ENCODE peak calls at places on chromosome 4, in seven cellular contexts. One of them, this sample, is unnamed.

GRCh38 chr4:184322328-184323025 is 104.8 kb upstream of the ENPP6 start:
- DNase-seq in lower leg skin: no peak
- DNase-seq in heart left ventricle: no peak
- DNase-seq in dorsolateral prefrontal cortex: no peak
- DNase-seq in GM10248: no peak
- DNase-seq in MCF 10A: no peak
- DNase-seq in neural progenitor cell: no peak
- DNase-seq in this sample: no peak

GRCh38 chr4:179695175-179695574 is 2252.9 kb upstream of the AGA start:
- DNase-seq in GM10248: no peak
- DNase-seq in heart left ventricle: no peak
- DNase-seq in MCF 10A: peak
- DNase-seq in dorsolateral prefrontal cortex: no peak
- DNase-seq in neural progenitor cell: no peak
- DNase-seq in lower leg skin: no peak
- DNase-seq in this sample: no peak

GRCh38 chr4:30471861-30472260 is 248.3 kb upstream of the PCDH7 start:
- DNase-seq in dorsolateral prefrontal cortex: no peak
- DNase-seq in heart left ventricle: no peak
- DNase-seq in lower leg skin: no peak
- DNase-seq in MCF 10A: no peak
- DNase-seq in GM10248: no peak
- DNase-seq in neural progenitor cell: no peak
- DNase-seq in this sample: no peak

GRCh38 chr4:127212701-127213100 is 420.1 kb upstream of the INTU start:
- DNase-seq in dorsolateral prefrontal cortex: no peak
- DNase-seq in heart left ventricle: no peak
- DNase-seq in MCF 10A: no peak
- DNase-seq in GM10248: no peak
- DNase-seq in lower leg skin: no peak
- DNase-seq in neural progenitor cell: no peak
- DNase-seq in this sample: no peak

GRCh38 chr4:89298160-89298559 is 9.4 kb downstream of the GPRIN3 start:
- DNase-seq in MCF 10A: no peak
- DNase-seq in heart left ventricle: no peak
- DNase-seq in dorsolateral prefrontal cortex: no peak
- DNase-seq in lower leg skin: no peak
- DNase-seq in neural progenitor cell: no peak
- DNase-seq in GM10248: no peak
- DNase-seq in this sample: no peak

GRCh38 chr4:99998062-99998880 is 48.2 kb upstream of the H2AZ1 start:
- DNase-seq in neural progenitor cell: peak
- DNase-seq in lower leg skin: no peak
- DNase-seq in dorsolateral prefrontal cortex: no peak
- DNase-seq in heart left ventricle: no peak
- DNase-seq in GM10248: peak
- DNase-seq in MCF 10A: peak
- DNase-seq in this sample: no peak

GRCh38 chr4:22897520-22898108 is 204.9 kb downstream of the GBA3 start:
- DNase-seq in neural progenitor cell: peak
- DNase-seq in GM10248: peak
- DNase-seq in dorsolateral prefrontal cortex: no peak
- DNase-seq in heart left ventricle: no peak
- DNase-seq in lower leg skin: no peak
- DNase-seq in MCF 10A: peak
- DNase-seq in this sample: no peak

GRCh38 chr4:77007358-77008230 is 58.0 kb downstream of the SEPTIN11 start:
- DNase-seq in dorsolateral prefrontal cortex: no peak
- DNase-seq in heart left ventricle: no peak
- DNase-seq in GM10248: peak
- DNase-seq in neural progenitor cell: no peak
- DNase-seq in lower leg skin: no peak
- DNase-seq in MCF 10A: peak
- DNase-seq in this sample: no peak

GRCh38 chr4:61335364-61335763 is 135.2 kb downstream of the ADGRL3 start:
- DNase-seq in neural progenitor cell: no peak
- DNase-seq in dorsolateral prefrontal cortex: no peak
- DNase-seq in heart left ventricle: no peak
- DNase-seq in lower leg skin: no peak
- DNase-seq in MCF 10A: no peak
- DNase-seq in GM10248: no peak
- DNase-seq in this sample: no peak

GRCh38 chr4:20299515-20299914 is 47.8 kb downstream of the SLIT2 start:
- DNase-seq in heart left ventricle: no peak
- DNase-seq in dorsolateral prefrontal cortex: no peak
- DNase-seq in lower leg skin: no peak
- DNase-seq in GM10248: no peak
- DNase-seq in neural progenitor cell: peak
- DNase-seq in MCF 10A: peak
- DNase-seq in this sample: no peak

GRCh38 chr4:14384824-14385223 is 617.5 kb upstream of the CPEB2 start:
- DNase-seq in heart left ventricle: no peak
- DNase-seq in neural progenitor cell: no peak
- DNase-seq in GM10248: no peak
- DNase-seq in MCF 10A: no peak
- DNase-seq in dorsolateral prefrontal cortex: no peak
- DNase-seq in lower leg skin: no peak
- DNase-seq in this sample: no peak

GRCh38 chr4:57018930-57019329 is 40.2 kb downstream of the POLR2B start:
- DNase-seq in neural progenitor cell: no peak
- DNase-seq in heart left ventricle: no peak
- DNase-seq in MCF 10A: no peak
- DNase-seq in lower leg skin: no peak
- DNase-seq in dorsolateral prefrontal cortex: no peak
- DNase-seq in GM10248: no peak
- DNase-seq in this sample: no peak
- TF ChIP-seq CTCF in neural progenitor cell: no peak
- TF ChIP-seq CTCF in heart left ventricle: peak
- TF ChIP-seq CTCF in MCF 10A: no peak
- TF ChIP-seq CTCF in lower leg skin: no peak
- TF ChIP-seq CTCF in dorsolateral prefrontal cortex: no peak
- TF ChIP-seq CTCF in GM10248: no peak
- TF ChIP-seq CTCF in this sample: no peak

GRCh38 chr4:170011921-170012628 is 14.1 kb downstream of the MFAP3L start:
- DNase-seq in dorsolateral prefrontal cortex: no peak
- DNase-seq in GM10248: no peak
- DNase-seq in neural progenitor cell: no peak
- DNase-seq in heart left ventricle: no peak
- DNase-seq in MCF 10A: no peak
- DNase-seq in lower leg skin: no peak
- DNase-seq in this sample: no peak
- TF ChIP-seq CTCF in dorsolateral prefrontal cortex: no peak
- TF ChIP-seq CTCF in GM10248: no peak
- TF ChIP-seq CTCF in neural progenitor cell: no peak
- TF ChIP-seq CTCF in heart left ventricle: no peak
- TF ChIP-seq CTCF in MCF 10A: no peak
- TF ChIP-seq CTCF in lower leg skin: no peak
- TF ChIP-seq CTCF in this sample: no peak

GRCh38 chr4:6909970-6910339 is 329 bp downstream of the TBC1D14 start:
- DNase-seq in GM10248: no peak
- DNase-seq in heart left ventricle: no peak
- DNase-seq in dorsolateral prefrontal cortex: no peak
- DNase-seq in lower leg skin: no peak
- DNase-seq in neural progenitor cell: peak
- DNase-seq in MCF 10A: no peak
- DNase-seq in this sample: no peak

GRCh38 chr4:6909113-6909969 is at the start of gene TBC1D14:
- DNase-seq in lower leg skin: peak
- DNase-seq in MCF 10A: peak
- DNase-seq in GM10248: peak
- DNase-seq in dorsolateral prefrontal cortex: peak
- DNase-seq in heart left ventricle: peak
- DNase-seq in neural progenitor cell: peak
- DNase-seq in this sample: no peak

GRCh38 chr4:6908397-6909112 is 1.1 kb upstream of the TBC1D14 start:
- DNase-seq in GM10248: no peak
- DNase-seq in neural progenitor cell: no peak
- DNase-seq in MCF 10A: no peak
- DNase-seq in lower leg skin: no peak
- DNase-seq in dorsolateral prefrontal cortex: no peak
- DNase-seq in heart left ventricle: no peak
- DNase-seq in this sample: no peak

GRCh38 chr4:6910960-6911874 is 1.6 kb downstream of the TBC1D14 start:
- DNase-seq in MCF 10A: no peak
- DNase-seq in neural progenitor cell: no peak
- DNase-seq in GM10248: no peak
- DNase-seq in heart left ventricle: no peak
- DNase-seq in dorsolateral prefrontal cortex: no peak
- DNase-seq in lower leg skin: no peak
- DNase-seq in this sample: no peak

DNA sequence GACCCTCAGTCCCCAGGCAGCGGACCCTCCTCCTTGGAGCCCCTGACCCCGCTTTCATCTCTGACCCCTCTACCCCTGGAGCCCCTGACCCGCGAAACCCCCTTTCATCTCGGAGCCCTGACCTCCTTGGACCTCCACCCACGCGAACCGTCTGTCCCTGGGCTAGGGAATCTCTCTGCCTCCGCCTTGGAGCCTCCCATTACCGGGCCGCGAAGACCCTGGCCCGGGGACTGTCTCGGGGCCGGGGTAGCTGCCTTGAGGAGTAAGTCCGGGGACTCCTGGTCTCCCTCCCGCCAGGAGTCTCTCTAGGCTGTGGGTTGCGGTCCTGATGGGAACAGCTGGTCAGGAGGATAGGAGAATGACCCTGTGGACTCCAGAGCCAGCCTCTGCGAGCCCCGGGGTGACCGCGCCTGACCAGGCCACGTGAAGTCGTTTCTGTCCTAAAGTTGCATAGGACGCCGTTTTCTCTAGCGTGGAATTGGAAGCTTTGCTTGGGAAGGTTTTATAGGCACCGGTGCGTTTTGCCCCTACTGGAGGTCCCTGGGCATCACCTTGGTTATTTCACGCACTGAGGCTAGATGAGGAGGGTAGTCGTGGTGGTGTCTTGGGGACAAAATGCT is 824 bp downstream of the TBC1D14 start:
- DNase-seq in GM10248: no peak
- DNase-seq in neural progenitor cell: peak
- DNase-seq in MCF 10A: no peak
- DNase-seq in dorsolateral prefrontal cortex: no peak
- DNase-seq in lower leg skin: no peak
- DNase-seq in heart left ventricle: no peak
- DNase-seq in this sample: no peak
- TF ChIP-seq CTCF in GM10248: no peak
- TF ChIP-seq CTCF in neural progenitor cell: peak
- TF ChIP-seq CTCF in MCF 10A: no peak
- TF ChIP-seq CTCF in dorsolateral prefrontal cortex: no peak
- TF ChIP-seq CTCF in lower leg skin: no peak
- TF ChIP-seq CTCF in heart left ventricle: no peak
- TF ChIP-seq CTCF in this sample: peak

DNA sequence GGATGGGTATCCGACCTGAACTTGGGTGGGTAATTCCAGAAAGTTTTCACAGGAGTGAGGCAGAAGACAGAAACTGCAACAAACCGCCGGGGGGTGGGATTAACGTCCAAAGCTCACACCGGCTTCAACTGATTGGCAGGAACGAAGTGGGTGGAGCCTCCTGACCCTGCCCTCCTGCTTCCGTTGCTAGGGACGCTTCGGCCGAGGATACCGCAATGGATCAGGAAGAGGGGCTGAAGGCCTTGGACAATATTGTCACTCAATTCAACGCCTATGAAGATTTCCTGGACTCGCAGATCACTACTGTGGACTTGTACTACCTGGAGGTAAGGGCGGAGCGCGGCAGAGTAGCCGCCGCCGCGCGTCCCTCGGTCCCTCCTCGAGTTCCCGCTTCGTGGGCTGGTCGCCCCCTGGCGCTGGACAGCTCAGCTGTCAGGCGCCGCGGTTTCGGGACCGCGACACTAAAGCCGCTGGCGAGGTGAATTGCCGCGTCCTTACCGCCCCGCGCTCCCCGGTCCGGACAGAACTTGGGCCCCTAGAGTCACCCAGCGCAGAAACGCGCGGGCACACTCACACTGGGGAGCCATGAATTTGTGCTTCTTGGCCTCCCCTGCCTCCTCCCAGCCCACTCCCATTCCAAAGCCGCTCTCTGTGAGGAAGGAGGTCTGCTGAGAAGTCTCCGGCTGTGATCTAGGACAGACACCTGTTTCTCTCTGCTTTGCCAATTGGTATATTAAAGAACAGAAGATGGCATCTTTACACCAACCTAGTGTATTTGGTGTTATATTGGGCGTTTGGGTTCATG is at the start of gene CFAP299:
- DNase-seq in heart left ventricle: peak
- DNase-seq in MCF 10A: peak
- DNase-seq in GM10248: peak
- DNase-seq in neural progenitor cell: peak
- DNase-seq in dorsolateral prefrontal cortex: peak
- DNase-seq in lower leg skin: peak
- DNase-seq in this sample: peak
- TF ChIP-seq CTCF in heart left ventricle: peak
- TF ChIP-seq CTCF in MCF 10A: peak
- TF ChIP-seq CTCF in GM10248: peak
- TF ChIP-seq CTCF in neural progenitor cell: peak
- TF ChIP-seq CTCF in dorsolateral prefrontal cortex: no peak
- TF ChIP-seq CTCF in lower leg skin: no peak
- TF ChIP-seq CTCF in this sample: peak

DNA sequence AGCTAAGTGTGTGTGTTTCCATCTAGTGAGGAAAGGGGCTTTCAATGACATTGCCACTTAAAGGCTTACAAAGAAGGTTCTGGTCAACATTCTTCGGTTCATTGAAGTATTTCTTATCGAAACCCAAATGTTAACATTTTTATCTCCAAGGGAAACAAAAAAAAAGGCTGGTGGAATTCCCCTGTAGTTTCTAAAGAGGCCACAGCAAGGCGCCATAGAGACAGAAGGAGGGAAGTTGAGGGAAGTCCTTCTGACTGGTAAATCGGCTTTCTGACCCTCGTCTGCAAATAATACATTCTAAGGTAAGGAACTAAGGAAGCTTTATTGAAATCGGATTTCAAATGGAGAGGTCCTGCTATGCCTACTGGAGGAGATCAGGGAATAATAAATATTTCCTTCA is 1.7 kb upstream of the ZFP42 start:
- DNase-seq in GM10248: no peak
- DNase-seq in heart left ventricle: no peak
- DNase-seq in dorsolateral prefrontal cortex: no peak
- DNase-seq in lower leg skin: no peak
- DNase-seq in MCF 10A: peak
- DNase-seq in neural progenitor cell: peak
- DNase-seq in this sample: no peak
- TF ChIP-seq CTCF in GM10248: no peak
- TF ChIP-seq CTCF in heart left ventricle: no peak
- TF ChIP-seq CTCF in dorsolateral prefrontal cortex: no peak
- TF ChIP-seq CTCF in lower leg skin: no peak
- TF ChIP-seq CTCF in MCF 10A: peak
- TF ChIP-seq CTCF in neural progenitor cell: peak
- TF ChIP-seq CTCF in this sample: no peak

DNA sequence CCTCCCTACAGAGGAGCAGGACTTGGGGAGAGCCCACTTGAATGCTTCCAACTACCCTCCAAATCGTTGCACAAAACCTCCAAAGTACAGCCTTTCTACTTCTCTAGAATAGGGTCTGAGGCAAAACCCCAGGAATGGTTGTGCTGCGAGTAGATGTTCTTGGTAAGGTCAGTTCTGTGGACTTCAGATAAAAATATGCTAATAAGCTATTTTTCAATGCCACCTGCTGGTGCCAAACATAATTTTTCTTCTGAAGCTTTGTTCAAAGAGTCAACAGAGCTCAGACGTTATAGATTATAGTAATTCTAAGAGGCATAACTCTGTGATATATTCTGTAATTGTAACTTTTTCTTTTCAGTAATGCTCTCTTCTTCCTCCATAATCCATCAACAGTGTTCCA is 425.7 kb downstream of the GPAT3 start:
- DNase-seq in GM10248: no peak
- DNase-seq in neural progenitor cell: no peak
- DNase-seq in dorsolateral prefrontal cortex: no peak
- DNase-seq in lower leg skin: no peak
- DNase-seq in heart left ventricle: no peak
- DNase-seq in MCF 10A: peak
- DNase-seq in this sample: no peak
- TF ChIP-seq CTCF in GM10248: no peak
- TF ChIP-seq CTCF in neural progenitor cell: no peak
- TF ChIP-seq CTCF in dorsolateral prefrontal cortex: no peak
- TF ChIP-seq CTCF in lower leg skin: no peak
- TF ChIP-seq CTCF in heart left ventricle: no peak
- TF ChIP-seq CTCF in MCF 10A: peak
- TF ChIP-seq CTCF in this sample: no peak

This sample was measured in GM12864.